ENCODE peak calls at places on chromosomes 2 and 18, in six cellular contexts. J, V, F, O, A and D are unnamed samples.
A peak's percentile ranks its signal among the peaks of the same experiment; 100 is the strongest.

GRCh38 chr2:181058378-181059269 is 78.2 kb downstream of the UBE2E3 start:
- DNase-seq in J (peak; percentile 35), V (no peak), F (peak; percentile 15), O (peak; percentile 25), A (no peak), D (peak; percentile 42)

GRCh38 chr2:45069711-45070664 is 60.7 kb upstream of the SIX2 start:
- DNase-seq in J (no peak), V (no peak), F (no peak), O (no peak), A (no peak), D (no peak)

GRCh38 chr18:46468431-46469180 is 188.4 kb downstream of the LOXHD1 start:
- DNase-seq in J (no peak), V (no peak), F (no peak), O (no peak), A (no peak), D (no peak)

GRCh38 chr2:197215988-197216979 is 94.3 kb downstream of the ANKRD44 start:
- DNase-seq in J (no peak), V (no peak), F (no peak), O (no peak), A (no peak), D (peak; percentile 76)

GRCh38 chr18:24793742-24794141 is 333.3 kb downstream of the HRH4 start:
- DNase-seq in J (no peak), V (no peak), F (no peak), O (no peak), A (no peak), D (no peak)

GRCh38 chr2:162989507-162989906 is 150.9 kb upstream of the KCNH7 start:
- DNase-seq in J (no peak), V (no peak), F (no peak), O (no peak), A (no peak), D (no peak)

GRCh38 chr2:95115418-95115817 is 6.2 kb downstream of the MRPS5 start:
- DNase-seq in J (peak; percentile 78), V (peak; percentile 79), F (peak; percentile 77), O (peak; percentile 68), A (peak; percentile 46), D (peak; percentile 41)

GRCh38 chr2:7881456-7881855 is 800.4 kb upstream of the ID2 start:
- DNase-seq in J (no peak), V (no peak), F (no peak), O (no peak), A (no peak), D (peak; percentile 52)

GRCh38 chr2:16767789-16768188 is 102.2 kb upstream of the CYRIA start:
- DNase-seq in J (no peak), V (no peak), F (no peak), O (no peak), A (no peak), D (no peak)

GRCh38 chr2:62669180-62669579 is 36.3 kb upstream of the EHBP1 start:
- DNase-seq in J (no peak), V (no peak), F (no peak), O (no peak), A (no peak), D (no peak)

GRCh38 chr2:2715036-2715818 is 384.2 kb upstream of the MYT1L start:
- DNase-seq in J (no peak), V (no peak), F (no peak), O (no peak), A (no peak), D (no peak)

GRCh38 chr2:102185347-102185746 is 1.5 kb upstream of the IL1RL2 start:
- DNase-seq in J (no peak), V (no peak), F (no peak), O (no peak), A (no peak), D (no peak)

GRCh38 chr2:160229591-160229990 is 29.5 kb upstream of the ITGB6 start:
- DNase-seq in J (peak; percentile 43), V (no peak), F (no peak), O (no peak), A (no peak), D (no peak)

GRCh38 chr18:38552729-38553411 is 987.3 kb upstream of the CELF4 start:
- DNase-seq in J (no peak), V (no peak), F (no peak), O (no peak), A (no peak), D (no peak)

GRCh38 chr2:195561205-195562032 is 95.6 kb upstream of the SLC39A10 start:
- DNase-seq in J (no peak), V (no peak), F (no peak), O (no peak), A (no peak), D (no peak)

GRCh38 chr18:10293966-10294365 is 160.5 kb upstream of the APCDD1 start:
- DNase-seq in J (no peak), V (no peak), F (no peak), O (no peak), A (no peak), D (no peak)

GRCh38 chr18:22165049-22165602 is 4.3 kb upstream of the GATA6 start:
- DNase-seq in J (peak; percentile 21), V (no peak), F (no peak), O (no peak), A (no peak), D (no peak)

GRCh38 chr2:33384562-33384961 is 91.9 kb upstream of the RASGRP3 start:
- DNase-seq in J (no peak), V (no peak), F (no peak), O (no peak), A (no peak), D (no peak)

GRCh38 chr2:161424179-161424763 is 8.2 kb downstream of the TBR1 start:
- DNase-seq in J (no peak), V (no peak), F (no peak), O (no peak), A (no peak), D (no peak)

GRCh38 chr2:161420406-161421025 is 4.4 kb downstream of the TBR1 start:
- DNase-seq in J (no peak), V (no peak), F (no peak), O (no peak), A (no peak), D (no peak)

GRCh38 chr2:161424992-161425391 is 8.9 kb downstream of the TBR1 start:
- DNase-seq in J (no peak), V (no peak), F (no peak), O (no peak), A (no peak), D (no peak)

GRCh38 chr2:161423351-161424178 is 7.5 kb downstream of the TBR1 start:
- DNase-seq in J (peak; percentile 26), V (no peak), F (peak; percentile 13), O (no peak), A (no peak), D (no peak)

GRCh38 chr2:161422812-161423211 is 6.7 kb downstream of the TBR1 start:
- DNase-seq in J (no peak), V (no peak), F (no peak), O (no peak), A (no peak), D (no peak)
- H3K27me3 ChIP-seq in J (peaks cover 100% of the 10 kb centered on the region), V (peaks cover 2% of the 10 kb centered on the region), F (peaks cover 100% of the 10 kb centered on the region), O (peaks cover 99% of the 10 kb centered on the region), A (peaks cover 100% of the 10 kb centered on the region), D (peaks cover 86% of the 10 kb centered on the region)

DNA sequence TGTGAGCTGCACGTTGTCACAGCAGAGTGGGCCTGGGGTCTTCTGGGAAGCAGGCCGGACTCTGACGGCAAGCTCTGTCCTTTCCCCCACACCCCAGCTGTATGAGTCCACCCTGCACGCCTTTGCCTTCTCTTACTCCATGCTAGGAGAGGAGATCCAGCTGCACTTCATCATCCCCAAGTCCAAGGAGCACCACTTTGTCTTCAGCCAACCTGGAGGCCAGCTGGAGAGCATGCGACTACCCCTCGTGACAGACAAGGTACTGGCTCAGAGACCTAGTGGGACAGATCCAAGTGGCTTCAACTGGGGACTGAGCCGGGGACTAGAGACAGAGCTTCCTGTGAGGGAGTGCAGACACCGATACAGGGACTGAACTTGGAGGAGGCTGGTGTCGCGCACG is 40.1 kb downstream of the NTSR2 start:
- DNase-seq in J (no peak), V (no peak), F (no peak), O (no peak), A (no peak), D (no peak)
- TF ChIP-seq CTCF in J (no peak), V (no peak), F (no peak), O (no peak), A (no peak), D (no peak)

GRCh38 chr2:218997730-218998129 is 4.5 kb upstream of the CRYBA2 start:
- DNase-seq in J (no peak), V (no peak), F (no peak), O (no peak), A (no peak), D (no peak)

GRCh38 chr2:219000569-219000960 is 7.3 kb upstream of the CRYBA2 start:
- DNase-seq in J (no peak), V (no peak), F (no peak), O (no peak), A (no peak), D (no peak)

GRCh38 chr2:218998414-218999002 is 5.3 kb upstream of the CRYBA2 start:
- DNase-seq in J (no peak), V (no peak), F (no peak), O (no peak), A (no peak), D (no peak)

GRCh38 chr2:218999881-219000568 is 6.8 kb upstream of the CRYBA2 start:
- DNase-seq in J (peak; percentile 40), V (no peak), F (no peak), O (no peak), A (no peak), D (no peak)

DNA sequence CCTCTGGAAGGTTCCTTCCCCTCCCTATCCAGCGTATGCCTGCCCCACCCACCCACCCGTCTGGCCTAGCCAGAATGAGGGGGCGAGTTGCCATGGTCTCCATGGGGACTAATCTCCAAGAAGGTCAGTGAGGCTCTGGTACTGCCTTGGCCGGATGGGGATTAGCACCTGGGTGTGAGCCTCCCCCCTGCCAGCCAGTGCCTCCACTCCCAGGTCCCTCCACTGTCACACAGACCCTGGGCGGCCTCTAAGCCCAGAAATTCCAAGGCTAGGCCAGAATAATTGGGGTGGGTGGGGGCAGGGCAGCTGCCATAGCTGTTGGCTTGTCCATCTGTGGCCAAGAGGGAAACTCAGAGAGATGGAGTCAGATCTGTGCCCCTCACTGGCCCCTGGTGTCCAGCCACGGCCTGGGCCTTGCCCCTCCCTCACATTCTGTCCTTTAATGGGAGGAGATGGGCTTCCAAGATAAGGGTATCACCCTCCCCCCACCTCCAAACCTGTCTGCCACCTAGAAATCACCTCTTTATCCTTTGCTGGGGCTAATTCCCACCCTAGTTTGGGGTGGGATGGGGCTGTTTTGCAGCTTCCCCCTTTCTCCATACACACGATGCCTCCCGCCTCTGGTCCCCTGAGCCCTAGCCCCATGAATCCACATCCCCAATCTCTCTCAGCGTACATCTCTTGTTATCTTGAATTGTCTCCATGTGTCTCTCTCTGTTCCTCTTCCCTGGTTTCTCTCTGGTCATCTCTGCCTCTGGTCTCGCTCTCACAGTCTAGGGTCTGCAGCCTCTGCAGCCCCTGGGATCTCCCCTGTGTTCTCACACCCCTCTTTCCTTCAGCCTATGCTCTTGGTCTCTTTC is 6.0 kb upstream of the CRYBA2 start:
- DNase-seq in J (no peak), V (no peak), F (no peak), O (no peak), A (no peak), D (no peak)
- H3K27me3 ChIP-seq in J (peaks cover 84% of the 10 kb centered on the region), V (peaks cover 2% of the 10 kb centered on the region), F (peaks cover 81% of the 10 kb centered on the region), O (peaks cover 82% of the 10 kb centered on the region), A (peaks cover 100% of the 10 kb centered on the region), D (peaks cover 79% of the 10 kb centered on the region)

DNA sequence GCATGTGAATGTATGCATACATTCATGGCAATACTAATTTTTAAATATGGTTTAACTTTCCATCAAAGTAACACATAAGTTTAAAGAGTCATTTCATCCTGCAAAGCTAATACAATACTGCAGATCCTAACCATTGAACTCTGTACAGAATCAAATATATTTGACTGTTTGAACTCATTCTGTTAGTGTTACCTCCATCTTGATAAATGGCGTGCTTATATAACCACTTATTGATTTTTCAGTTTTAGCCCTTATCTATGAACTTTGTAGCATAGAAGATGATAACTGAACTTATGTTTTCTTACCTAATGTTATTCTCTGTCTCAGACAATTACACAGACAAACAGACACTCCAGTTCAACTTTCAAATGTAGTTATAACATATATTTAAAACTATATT is 731.0 kb upstream of the LRATD1 start:
- DNase-seq in J (no peak), V (no peak), F (no peak), O (no peak), A (no peak), D (no peak)
- TF ChIP-seq CTCF in J (no peak), V (no peak), F (no peak), O (no peak), A (no peak), D (no peak)